ENCODE peak calls at places on chromosomes 6 and 20, in eight cellular contexts. One of them, this sample, is unnamed.
A peak's percentile ranks its signal among the peaks of the same experiment; 100 is the strongest.

GRCh38 chr6:165869526-165869925 is 206.5 kb upstream of the PDE10A start:
- DNase-seq in midbrain: no peak
- DNase-seq in NCI-H1436: no peak
- DNase-seq in stimulated activated CD4-positive, alpha-beta T cell treated with anti-CD3 and anti-CD28 coated beads, Interleukin-1b, Interleukin-23, amount 100 ng/mL, for 24 hours: no peak
- DNase-seq in nephron progenitor cell: no peak
- DNase-seq in esophagus muscularis mucosa: no peak
- DNase-seq in IMR-90: no peak
- DNase-seq in RPMI7951: no peak
- DNase-seq in this sample: no peak

GRCh38 chr20:23167436-23167835 is 81.3 kb upstream of the CD93 start:
- DNase-seq in NCI-H1436: no peak
- DNase-seq in RPMI7951: no peak
- DNase-seq in stimulated activated CD4-positive, alpha-beta T cell treated with anti-CD3 and anti-CD28 coated beads, Interleukin-1b, Interleukin-23, amount 100 ng/mL, for 24 hours: no peak
- DNase-seq in nephron progenitor cell: no peak
- DNase-seq in midbrain: no peak
- DNase-seq in esophagus muscularis mucosa: no peak
- DNase-seq in IMR-90: peak; percentile 34
- DNase-seq in this sample: no peak

GRCh38 chr6:21826031-21826430 is 232.5 kb downstream of the SOX4 start:
- DNase-seq in IMR-90: peak; percentile 42
- DNase-seq in nephron progenitor cell: no peak
- DNase-seq in RPMI7951: peak; percentile 24
- DNase-seq in esophagus muscularis mucosa: no peak
- DNase-seq in NCI-H1436: no peak
- DNase-seq in midbrain: no peak
- DNase-seq in stimulated activated CD4-positive, alpha-beta T cell treated with anti-CD3 and anti-CD28 coated beads, Interleukin-1b, Interleukin-23, amount 100 ng/mL, for 24 hours: no peak
- DNase-seq in this sample: peak; percentile 14

GRCh38 chr6:35298625-35299140 is 1.1 kb downstream of the DEF6 start:
- DNase-seq in midbrain: no peak
- DNase-seq in esophagus muscularis mucosa: no peak
- DNase-seq in IMR-90: no peak
- DNase-seq in RPMI7951: no peak
- DNase-seq in nephron progenitor cell: no peak
- DNase-seq in stimulated activated CD4-positive, alpha-beta T cell treated with anti-CD3 and anti-CD28 coated beads, Interleukin-1b, Interleukin-23, amount 100 ng/mL, for 24 hours: no peak
- DNase-seq in NCI-H1436: no peak
- DNase-seq in this sample: no peak

GRCh38 chr6:168201383-168201782 is 118.2 kb downstream of the DACT2 start:
- DNase-seq in stimulated activated CD4-positive, alpha-beta T cell treated with anti-CD3 and anti-CD28 coated beads, Interleukin-1b, Interleukin-23, amount 100 ng/mL, for 24 hours: no peak
- DNase-seq in midbrain: no peak
- DNase-seq in nephron progenitor cell: no peak
- DNase-seq in NCI-H1436: no peak
- DNase-seq in esophagus muscularis mucosa: no peak
- DNase-seq in IMR-90: no peak
- DNase-seq in RPMI7951: no peak
- DNase-seq in this sample: peak; percentile 51

GRCh38 chr6:145214570-145214969 is 520.8 kb downstream of the EPM2A start:
- DNase-seq in RPMI7951: peak; percentile 34
- DNase-seq in nephron progenitor cell: peak; percentile 3
- DNase-seq in midbrain: no peak
- DNase-seq in esophagus muscularis mucosa: no peak
- DNase-seq in NCI-H1436: peak; percentile 39
- DNase-seq in stimulated activated CD4-positive, alpha-beta T cell treated with anti-CD3 and anti-CD28 coated beads, Interleukin-1b, Interleukin-23, amount 100 ng/mL, for 24 hours: no peak
- DNase-seq in IMR-90: peak; percentile 39
- DNase-seq in this sample: peak; percentile 9

GRCh38 chr6:150320450-150320849 is 48.4 kb upstream of the IYD start:
- DNase-seq in IMR-90: no peak
- DNase-seq in esophagus muscularis mucosa: no peak
- DNase-seq in RPMI7951: no peak
- DNase-seq in nephron progenitor cell: no peak
- DNase-seq in midbrain: peak; percentile 25
- DNase-seq in stimulated activated CD4-positive, alpha-beta T cell treated with anti-CD3 and anti-CD28 coated beads, Interleukin-1b, Interleukin-23, amount 100 ng/mL, for 24 hours: no peak
- DNase-seq in NCI-H1436: no peak
- DNase-seq in this sample: no peak

GRCh38 chr6:34985236-34985635 is 96.2 kb downstream of the ANKS1A start:
- DNase-seq in esophagus muscularis mucosa: no peak
- DNase-seq in NCI-H1436: no peak
- DNase-seq in midbrain: no peak
- DNase-seq in IMR-90: no peak
- DNase-seq in RPMI7951: no peak
- DNase-seq in stimulated activated CD4-positive, alpha-beta T cell treated with anti-CD3 and anti-CD28 coated beads, Interleukin-1b, Interleukin-23, amount 100 ng/mL, for 24 hours: no peak
- DNase-seq in nephron progenitor cell: no peak
- DNase-seq in this sample: no peak

GRCh38 chr20:48523191-48523757 is 304.5 kb downstream of the PREX1 start:
- DNase-seq in nephron progenitor cell: peak; percentile 76
- DNase-seq in midbrain: no peak
- DNase-seq in RPMI7951: peak; percentile 72
- DNase-seq in IMR-90: peak; percentile 59
- DNase-seq in esophagus muscularis mucosa: no peak
- DNase-seq in stimulated activated CD4-positive, alpha-beta T cell treated with anti-CD3 and anti-CD28 coated beads, Interleukin-1b, Interleukin-23, amount 100 ng/mL, for 24 hours: no peak
- DNase-seq in NCI-H1436: no peak
- DNase-seq in this sample: peak; percentile 90

GRCh38 chr20:41631826-41632225 is 13.6 kb upstream of the CHD6 start:
- DNase-seq in RPMI7951: peak; percentile 94
- DNase-seq in IMR-90: peak; percentile 35
- DNase-seq in nephron progenitor cell: no peak
- DNase-seq in NCI-H1436: no peak
- DNase-seq in stimulated activated CD4-positive, alpha-beta T cell treated with anti-CD3 and anti-CD28 coated beads, Interleukin-1b, Interleukin-23, amount 100 ng/mL, for 24 hours: no peak
- DNase-seq in midbrain: no peak
- DNase-seq in esophagus muscularis mucosa: no peak
- DNase-seq in this sample: no peak

GRCh38 chr6:79687759-79688158 is 56.6 kb downstream of the SH3BGRL2 start:
- DNase-seq in NCI-H1436: peak; percentile 47
- DNase-seq in RPMI7951: no peak
- DNase-seq in nephron progenitor cell: no peak
- DNase-seq in IMR-90: no peak
- DNase-seq in midbrain: no peak
- DNase-seq in esophagus muscularis mucosa: no peak
- DNase-seq in stimulated activated CD4-positive, alpha-beta T cell treated with anti-CD3 and anti-CD28 coated beads, Interleukin-1b, Interleukin-23, amount 100 ng/mL, for 24 hours: no peak
- DNase-seq in this sample: no peak

GRCh38 chr6:149935246-149935645 is 6.6 kb upstream of the ULBP2 start:
- DNase-seq in esophagus muscularis mucosa: no peak
- DNase-seq in IMR-90: peak; percentile 34
- DNase-seq in RPMI7951: no peak
- DNase-seq in NCI-H1436: no peak
- DNase-seq in midbrain: no peak
- DNase-seq in nephron progenitor cell: no peak
- DNase-seq in stimulated activated CD4-positive, alpha-beta T cell treated with anti-CD3 and anti-CD28 coated beads, Interleukin-1b, Interleukin-23, amount 100 ng/mL, for 24 hours: no peak
- DNase-seq in this sample: no peak

GRCh38 chr6:8193541-8193940 is 91.2 kb upstream of the EEF1E1 start:
- DNase-seq in IMR-90: peak; percentile 39
- DNase-seq in NCI-H1436: no peak
- DNase-seq in RPMI7951: no peak
- DNase-seq in nephron progenitor cell: no peak
- DNase-seq in midbrain: no peak
- DNase-seq in stimulated activated CD4-positive, alpha-beta T cell treated with anti-CD3 and anti-CD28 coated beads, Interleukin-1b, Interleukin-23, amount 100 ng/mL, for 24 hours: no peak
- DNase-seq in esophagus muscularis mucosa: no peak
- DNase-seq in this sample: peak; percentile 11

GRCh38 chr6:108837236-108837971 is 10.8 kb upstream of the ARMC2 start:
- DNase-seq in esophagus muscularis mucosa: no peak
- DNase-seq in IMR-90: peak; percentile 8
- DNase-seq in NCI-H1436: no peak
- DNase-seq in midbrain: no peak
- DNase-seq in nephron progenitor cell: no peak
- DNase-seq in stimulated activated CD4-positive, alpha-beta T cell treated with anti-CD3 and anti-CD28 coated beads, Interleukin-1b, Interleukin-23, amount 100 ng/mL, for 24 hours: no peak
- DNase-seq in RPMI7951: peak; percentile 64
- DNase-seq in this sample: peak; percentile 28

GRCh38 chr6:139126255-139126654 is 8.6 kb upstream of the HECA start:
- DNase-seq in NCI-H1436: no peak
- DNase-seq in nephron progenitor cell: no peak
- DNase-seq in RPMI7951: peak; percentile 90
- DNase-seq in esophagus muscularis mucosa: no peak
- DNase-seq in IMR-90: peak; percentile 92
- DNase-seq in midbrain: no peak
- DNase-seq in stimulated activated CD4-positive, alpha-beta T cell treated with anti-CD3 and anti-CD28 coated beads, Interleukin-1b, Interleukin-23, amount 100 ng/mL, for 24 hours: no peak
- DNase-seq in this sample: no peak

GRCh38 chr6:26311012-26311384 is 54.0 kb upstream of the BTN3A2 start:
- DNase-seq in stimulated activated CD4-positive, alpha-beta T cell treated with anti-CD3 and anti-CD28 coated beads, Interleukin-1b, Interleukin-23, amount 100 ng/mL, for 24 hours: peak; percentile 37
- DNase-seq in nephron progenitor cell: peak; percentile 30
- DNase-seq in IMR-90: peak; percentile 59
- DNase-seq in NCI-H1436: no peak
- DNase-seq in esophagus muscularis mucosa: no peak
- DNase-seq in RPMI7951: peak; percentile 50
- DNase-seq in midbrain: peak; percentile 26
- DNase-seq in this sample: no peak

GRCh38 chr6:55916188-55916587 is 40.8 kb upstream of the BMP5 start:
- DNase-seq in esophagus muscularis mucosa: no peak
- DNase-seq in RPMI7951: peak; percentile 24
- DNase-seq in nephron progenitor cell: no peak
- DNase-seq in midbrain: no peak
- DNase-seq in stimulated activated CD4-positive, alpha-beta T cell treated with anti-CD3 and anti-CD28 coated beads, Interleukin-1b, Interleukin-23, amount 100 ng/mL, for 24 hours: no peak
- DNase-seq in NCI-H1436: no peak
- DNase-seq in IMR-90: peak; percentile 69
- DNase-seq in this sample: no peak